ENCODE peak calls at places on chromosomes 2 and 18, in eight cellular contexts. One of them, this sample, is unnamed.

GRCh38 chr2:229740279-229740678 is 25.9 kb upstream of the DNER start:
- DNase-seq in ovary: no peak
- DNase-seq in A549: no peak
- DNase-seq in GM12878: no peak
- DNase-seq in HepG2: no peak
- DNase-seq in K562: peak; percentile 10
- DNase-seq in transverse colon: no peak
- DNase-seq in tibial nerve: no peak
- DNase-seq in this sample: no peak

GRCh38 chr2:157528963-157529751 is 85.3 kb upstream of the CYTIP start:
- DNase-seq in ovary: no peak
- DNase-seq in A549: no peak
- DNase-seq in GM12878: no peak
- DNase-seq in HepG2: no peak
- DNase-seq in K562: no peak
- DNase-seq in transverse colon: no peak
- DNase-seq in tibial nerve: no peak
- DNase-seq in this sample: no peak

GRCh38 chr2:197286805-197287595 is 23.6 kb downstream of the ANKRD44 start:
- DNase-seq in ovary: peak; percentile 79
- DNase-seq in A549: peak; percentile 84
- DNase-seq in GM12878: no peak
- DNase-seq in HepG2: peak; percentile 30
- DNase-seq in K562: no peak
- DNase-seq in transverse colon: peak; percentile 65
- DNase-seq in tibial nerve: peak; percentile 71
- DNase-seq in this sample: peak; percentile 59

GRCh38 chr18:12694032-12694431 is 8.5 kb downstream of the CEP76 start:
- DNase-seq in ovary: no peak
- DNase-seq in A549: no peak
- DNase-seq in GM12878: no peak
- DNase-seq in HepG2: peak; percentile 55
- DNase-seq in K562: no peak
- DNase-seq in transverse colon: no peak
- DNase-seq in tibial nerve: no peak
- DNase-seq in this sample: no peak

GRCh38 chr2:121080013-121080772 is 204.8 kb downstream of the TFCP2L1 start:
- DNase-seq in ovary: peak; percentile 74
- DNase-seq in A549: peak; percentile 56
- DNase-seq in GM12878: no peak
- DNase-seq in HepG2: peak; percentile 61
- DNase-seq in K562: peak; percentile 64
- DNase-seq in transverse colon: peak; percentile 58
- DNase-seq in tibial nerve: peak; percentile 73
- DNase-seq in this sample: peak; percentile 69

GRCh38 chr2:86675104-86675503 is 45.0 kb upstream of the RMND5A start:
- DNase-seq in ovary: no peak
- DNase-seq in A549: no peak
- DNase-seq in GM12878: no peak
- DNase-seq in HepG2: no peak
- DNase-seq in K562: no peak
- DNase-seq in transverse colon: no peak
- DNase-seq in tibial nerve: no peak
- DNase-seq in this sample: no peak

GRCh38 chr2:240300840-240301239 is 134.6 kb upstream of the GPC1 start:
- DNase-seq in ovary: no peak
- DNase-seq in A549: no peak
- DNase-seq in GM12878: no peak
- DNase-seq in HepG2: no peak
- DNase-seq in K562: no peak
- DNase-seq in transverse colon: no peak
- DNase-seq in tibial nerve: no peak
- DNase-seq in this sample: no peak

GRCh38 chr2:58425368-58425767 is 184.2 kb upstream of the FANCL start:
- DNase-seq in ovary: no peak
- DNase-seq in A549: no peak
- DNase-seq in GM12878: no peak
- DNase-seq in HepG2: no peak
- DNase-seq in K562: no peak
- DNase-seq in transverse colon: no peak
- DNase-seq in tibial nerve: no peak
- DNase-seq in this sample: no peak

GRCh38 chr18:26771524-26771923 is 94.0 kb downstream of the AQP4 start:
- DNase-seq in ovary: no peak
- DNase-seq in A549: no peak
- DNase-seq in GM12878: no peak
- DNase-seq in HepG2: peak; percentile 6
- DNase-seq in K562: no peak
- DNase-seq in transverse colon: no peak
- DNase-seq in tibial nerve: no peak
- DNase-seq in this sample: peak; percentile 34

GRCh38 chr2:24491626-24492282 is 700 bp downstream of the NCOA1 start:
- DNase-seq in ovary: peak; percentile 56
- DNase-seq in A549: peak; percentile 52
- DNase-seq in GM12878: no peak
- DNase-seq in HepG2: no peak
- DNase-seq in K562: peak; percentile 67
- DNase-seq in transverse colon: peak; percentile 51
- DNase-seq in tibial nerve: peak; percentile 21
- DNase-seq in this sample: peak; percentile 39
- TF ChIP-seq POLR2A in ovary: no peak
- TF ChIP-seq POLR2A in A549: no peak
- TF ChIP-seq POLR2A in GM12878: no peak
- TF ChIP-seq POLR2A in HepG2: no peak
- TF ChIP-seq POLR2A in K562: no peak
- TF ChIP-seq POLR2A in transverse colon: no peak
- TF ChIP-seq POLR2A in tibial nerve: no peak
- TF ChIP-seq POLR2A in this sample: no peak

GRCh38 chr2:219733746-219734145 is 106.3 kb downstream of the SLC4A3 start:
- DNase-seq in ovary: no peak
- DNase-seq in A549: no peak
- DNase-seq in GM12878: no peak
- DNase-seq in HepG2: no peak
- DNase-seq in K562: no peak
- DNase-seq in transverse colon: no peak
- DNase-seq in tibial nerve: no peak
- DNase-seq in this sample: no peak
- TF ChIP-seq EP300 in ovary: no peak
- TF ChIP-seq EP300 in A549: no peak
- TF ChIP-seq EP300 in GM12878: no peak
- TF ChIP-seq EP300 in HepG2: no peak
- TF ChIP-seq EP300 in K562: no peak
- TF ChIP-seq EP300 in transverse colon: no peak
- TF ChIP-seq EP300 in tibial nerve: no peak
- TF ChIP-seq EP300 in this sample: no peak

GRCh38 chr2:27493948-27494283 is 1.1 kb downstream of the FNDC4 start:
- DNase-seq in ovary: peak; percentile 91
- DNase-seq in A549: no peak
- DNase-seq in GM12878: no peak
- DNase-seq in HepG2: no peak
- DNase-seq in K562: no peak
- DNase-seq in transverse colon: no peak
- DNase-seq in tibial nerve: no peak
- DNase-seq in this sample: no peak

GRCh38 chr2:27485496-27485895 is 4.0 kb downstream of the IFT172 start:
- DNase-seq in ovary: no peak
- DNase-seq in A549: no peak
- DNase-seq in GM12878: no peak
- DNase-seq in HepG2: no peak
- DNase-seq in K562: no peak
- DNase-seq in transverse colon: no peak
- DNase-seq in tibial nerve: no peak
- DNase-seq in this sample: no peak

GRCh38 chr2:27489498-27490397 is at the start of gene IFT172:
- DNase-seq in ovary: peak; percentile 99
- DNase-seq in A549: peak; percentile 98
- DNase-seq in GM12878: peak; percentile 95
- DNase-seq in HepG2: peak; percentile 100
- DNase-seq in K562: peak; percentile 99
- DNase-seq in transverse colon: peak; percentile 100
- DNase-seq in tibial nerve: peak; percentile 99
- DNase-seq in this sample: peak; percentile 100

GRCh38 chr2:27492557-27492956 is 2.4 kb downstream of the FNDC4 start:
- DNase-seq in ovary: no peak
- DNase-seq in A549: no peak
- DNase-seq in GM12878: no peak
- DNase-seq in HepG2: no peak
- DNase-seq in K562: no peak
- DNase-seq in transverse colon: no peak
- DNase-seq in tibial nerve: no peak
- DNase-seq in this sample: no peak

DNA sequence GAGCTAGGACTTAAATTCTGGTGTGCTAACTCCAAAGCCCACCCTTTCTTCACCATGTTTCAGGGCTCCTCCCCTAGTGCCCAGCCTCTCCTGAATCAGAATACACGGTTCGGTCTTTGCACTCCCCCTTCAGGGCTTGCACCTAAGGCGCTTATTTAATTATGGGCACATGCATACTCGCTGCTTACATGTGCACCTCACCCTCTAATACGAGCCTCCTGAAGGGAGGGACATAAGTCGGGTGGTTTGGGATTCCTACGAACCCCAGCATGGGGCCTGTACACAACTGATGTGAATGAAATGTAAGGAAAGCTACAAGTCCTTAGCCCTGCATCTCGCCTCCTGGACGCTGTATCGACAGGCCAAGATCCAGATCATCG is 435 bp downstream of the IFT172 start:
- DNase-seq in ovary: peak; percentile 38
- DNase-seq in A549: no peak
- DNase-seq in GM12878: no peak
- DNase-seq in HepG2: peak; percentile 44
- DNase-seq in K562: no peak
- DNase-seq in transverse colon: no peak
- DNase-seq in tibial nerve: no peak
- DNase-seq in this sample: no peak
- TF ChIP-seq CTCF in ovary: no peak
- TF ChIP-seq CTCF in A549: no peak
- TF ChIP-seq CTCF in GM12878: no peak
- TF ChIP-seq CTCF in HepG2: peak; percentile 50
- TF ChIP-seq CTCF in K562: peak; percentile 26
- TF ChIP-seq CTCF in transverse colon: no peak
- TF ChIP-seq CTCF in tibial nerve: no peak
- TF ChIP-seq CTCF in this sample: no peak

DNA sequence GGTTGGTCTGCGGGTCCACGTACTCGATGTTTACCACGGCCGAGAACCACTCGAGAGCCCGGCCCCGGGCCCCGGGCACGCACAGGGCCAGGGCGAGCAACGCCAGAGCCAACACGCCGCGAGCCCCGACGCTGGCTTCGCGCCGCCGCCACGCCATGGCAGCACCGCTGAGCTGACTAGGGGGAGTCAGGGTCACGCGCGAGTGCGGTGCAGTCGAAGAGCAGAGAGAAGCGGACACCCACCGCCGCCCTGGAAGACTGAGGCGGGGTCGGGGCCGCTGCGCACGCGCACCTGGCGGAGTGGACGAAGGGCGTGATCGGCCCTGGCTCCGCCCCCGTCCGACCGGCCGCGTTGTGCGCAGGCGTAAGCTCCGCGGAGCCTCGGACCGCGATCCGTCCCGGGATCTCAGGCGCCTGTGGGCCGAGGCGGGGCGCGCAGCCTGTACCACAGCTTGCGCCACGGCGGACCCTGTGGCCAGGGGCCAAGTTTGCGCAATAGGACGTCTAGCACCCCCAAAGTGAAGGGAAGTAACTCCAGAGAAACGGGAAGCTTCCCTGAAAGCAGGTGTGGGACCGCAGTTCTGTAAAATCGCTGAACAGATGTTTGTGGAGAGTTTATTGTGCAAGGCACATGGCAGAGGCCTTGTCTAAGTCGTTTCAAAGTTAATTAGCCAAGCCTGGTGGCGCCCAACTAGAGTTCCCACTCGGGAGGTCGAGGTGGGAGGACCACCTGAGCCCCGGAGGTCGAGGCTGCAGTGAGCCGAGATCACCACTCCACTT is at the start of gene RNF149:
- DNase-seq in ovary: peak; percentile 93
- DNase-seq in A549: peak; percentile 95
- DNase-seq in GM12878: peak; percentile 61
- DNase-seq in HepG2: peak; percentile 88
- DNase-seq in K562: peak; percentile 100
- DNase-seq in transverse colon: peak; percentile 95
- DNase-seq in tibial nerve: peak; percentile 87
- DNase-seq in this sample: peak; percentile 95
- TF ChIP-seq POLR2A in ovary: peak; percentile 89
- TF ChIP-seq POLR2A in A549: peak; percentile 87
- TF ChIP-seq POLR2A in GM12878: peak; percentile 93
- TF ChIP-seq POLR2A in HepG2: peak; percentile 98
- TF ChIP-seq POLR2A in K562: peak; percentile 92
- TF ChIP-seq POLR2A in transverse colon: peak; percentile 93
- TF ChIP-seq POLR2A in tibial nerve: peak; percentile 93
- TF ChIP-seq POLR2A in this sample: peak; percentile 57

DNA sequence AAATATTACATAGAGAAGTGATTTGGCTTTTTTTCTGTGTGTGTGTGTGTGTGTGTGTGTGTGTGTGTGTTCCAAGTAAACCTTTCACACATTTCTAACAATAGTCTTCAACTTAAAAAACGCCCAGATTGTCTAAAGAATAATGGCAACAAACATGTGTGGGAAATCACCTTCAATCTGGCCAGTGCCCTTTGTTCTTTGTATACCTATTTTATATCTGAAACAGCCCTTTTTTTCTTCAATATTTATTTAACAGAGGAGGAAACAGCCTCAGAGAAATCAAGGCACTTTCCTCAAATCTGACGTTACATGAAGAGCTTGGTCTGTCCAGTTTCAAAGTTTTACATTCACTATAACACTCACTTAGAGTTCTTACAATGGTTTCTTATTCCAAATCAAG is 25.3 kb downstream of the CCDC195 start:
- DNase-seq in ovary: no peak
- DNase-seq in A549: no peak
- DNase-seq in GM12878: no peak
- DNase-seq in HepG2: no peak
- DNase-seq in K562: no peak
- DNase-seq in transverse colon: no peak
- DNase-seq in tibial nerve: no peak
- DNase-seq in this sample: no peak
- TF ChIP-seq EP300 in ovary: no peak
- TF ChIP-seq EP300 in A549: no peak
- TF ChIP-seq EP300 in GM12878: no peak
- TF ChIP-seq EP300 in HepG2: no peak
- TF ChIP-seq EP300 in K562: no peak
- TF ChIP-seq EP300 in transverse colon: no peak
- TF ChIP-seq EP300 in tibial nerve: no peak
- TF ChIP-seq EP300 in this sample: no peak

DNA sequence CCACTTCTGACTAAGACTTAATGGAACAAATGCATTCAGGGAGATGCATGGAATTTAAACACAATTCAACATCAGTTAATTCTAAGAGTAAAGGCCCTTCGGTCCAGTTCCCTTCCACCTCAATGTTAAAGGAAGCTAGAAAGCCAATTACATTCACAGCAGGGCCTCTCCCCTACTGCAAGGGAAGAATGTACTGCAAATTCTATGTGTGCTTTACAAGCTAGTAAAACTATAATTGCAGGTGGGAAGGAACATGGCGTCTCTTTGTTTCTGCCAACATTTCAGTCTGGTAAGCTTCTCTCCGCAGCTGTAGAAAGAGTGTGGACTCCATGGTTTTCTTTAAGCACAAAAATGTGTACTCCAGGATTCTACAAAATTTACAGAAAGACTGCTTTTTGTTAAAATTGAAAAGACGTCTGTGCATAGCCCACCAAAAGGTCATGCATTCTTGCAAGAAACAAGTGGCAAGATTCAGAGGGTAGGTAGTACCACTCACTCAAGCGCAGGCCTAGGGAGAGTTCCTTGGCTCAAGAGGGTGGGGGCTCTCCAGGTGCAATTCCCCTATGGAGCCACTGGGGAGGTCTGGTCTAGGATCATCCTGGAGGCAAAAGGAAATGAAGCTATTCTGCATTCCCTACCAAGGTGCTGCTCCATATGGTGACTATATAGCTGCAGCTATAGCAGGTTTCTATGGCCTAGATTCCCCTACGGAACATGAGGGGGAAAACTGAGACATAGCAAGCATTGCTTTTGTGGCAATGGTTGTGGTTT is 127.0 kb upstream of the FZD5 start:
- DNase-seq in ovary: no peak
- DNase-seq in A549: peak; percentile 43
- DNase-seq in GM12878: no peak
- DNase-seq in HepG2: peak; percentile 46
- DNase-seq in K562: peak; percentile 20
- DNase-seq in transverse colon: peak; percentile 30
- DNase-seq in tibial nerve: no peak
- DNase-seq in this sample: no peak
- TF ChIP-seq CTCF in ovary: no peak
- TF ChIP-seq CTCF in A549: no peak
- TF ChIP-seq CTCF in GM12878: no peak
- TF ChIP-seq CTCF in HepG2: peak; percentile 30
- TF ChIP-seq CTCF in K562: no peak
- TF ChIP-seq CTCF in transverse colon: peak; percentile 33
- TF ChIP-seq CTCF in tibial nerve: no peak
- TF ChIP-seq CTCF in this sample: no peak

This sample was measured in stomach.